ENCODE peak calls at places on chromosome 22, in four cellular contexts. S is kidney, J is DND-41, M is breast epithelium. Z is an unnamed sample.

GRCh38 chr22:38267086-38267485 is 5.7 kb downstream of the TMEM184B start:
- DNase-seq in J (peak; percentile 34), M (no peak), S (no peak), Z (no peak)

GRCh38 chr22:34976886-34977285 is 89.1 kb upstream of the ISX start:
- DNase-seq in J (no peak), M (no peak), S (no peak), Z (no peak)

GRCh38 chr22:48740731-48741405 is 1086.8 kb downstream of the BRD1 start:
- DNase-seq in J (no peak), M (no peak), S (peak; percentile 60), Z (peak; percentile 57)

GRCh38 chr22:20422965-20423635 is 14.5 kb downstream of the SCARF2 start:
- DNase-seq in S (peak; percentile 72), J (no peak), M (no peak), Z (peak; percentile 70)

GRCh38 chr22:25833676-25834075 is 91.7 kb downstream of the MYO18B start:
- DNase-seq in M (no peak), S (no peak), J (no peak), Z (no peak)

GRCh38 chr22:23112472-23113012 is 29.2 kb downstream of the RSPH14 start:
- DNase-seq in J (no peak), M (no peak), S (no peak), Z (no peak)

GRCh38 chr22:24592846-24593809 is at the start of gene LRRC75B:
- DNase-seq in J (no peak), M (peak; percentile 77), S (peak; percentile 96), Z (peak; percentile 87)

GRCh38 chr22:44165286-44165874 is 15.3 kb upstream of the PARVG start:
- DNase-seq in J (no peak), M (no peak), S (peak; percentile 58), Z (no peak)

GRCh38 chr22:32897400-32897799 is 95.9 kb downstream of the TIMP3 start:
- DNase-seq in M (no peak), J (no peak), S (no peak), Z (no peak)

GRCh38 chr22:45242778-45243191 is 2.1 kb upstream of the KIAA0930 start:
- DNase-seq in J (no peak), M (peak; percentile 58), S (peak; percentile 69), Z (no peak)
- TF ChIP-seq CTCF in J (peak; percentile 40), M (no peak), S (no peak), Z (no peak)

GRCh38 chr22:40326905-40327735 is 19.2 kb upstream of the ADSL start:
- DNase-seq in M (no peak), J (no peak), S (no peak), Z (no peak)

GRCh38 chr22:40329021-40329456 is 17.3 kb upstream of the ADSL start:
- DNase-seq in J (no peak), M (no peak), S (no peak), Z (no peak)

GRCh38 chr22:40329466-40329865 is 16.8 kb upstream of the ADSL start:
- DNase-seq in M (no peak), J (no peak), S (no peak), Z (no peak)

GRCh38 chr22:40331706-40332105 is 14.6 kb upstream of the ADSL start:
- DNase-seq in M (no peak), S (no peak), J (no peak), Z (no peak)

GRCh38 chr22:40328551-40328950 is 17.7 kb upstream of the ADSL start:
- DNase-seq in S (no peak), M (no peak), J (no peak), Z (no peak)
- H3K27ac ChIP-seq in S (no peak overlapping the region), M (no peak overlapping the region), J (no peak overlapping the region), Z (no peak overlapping the region)

DNA sequence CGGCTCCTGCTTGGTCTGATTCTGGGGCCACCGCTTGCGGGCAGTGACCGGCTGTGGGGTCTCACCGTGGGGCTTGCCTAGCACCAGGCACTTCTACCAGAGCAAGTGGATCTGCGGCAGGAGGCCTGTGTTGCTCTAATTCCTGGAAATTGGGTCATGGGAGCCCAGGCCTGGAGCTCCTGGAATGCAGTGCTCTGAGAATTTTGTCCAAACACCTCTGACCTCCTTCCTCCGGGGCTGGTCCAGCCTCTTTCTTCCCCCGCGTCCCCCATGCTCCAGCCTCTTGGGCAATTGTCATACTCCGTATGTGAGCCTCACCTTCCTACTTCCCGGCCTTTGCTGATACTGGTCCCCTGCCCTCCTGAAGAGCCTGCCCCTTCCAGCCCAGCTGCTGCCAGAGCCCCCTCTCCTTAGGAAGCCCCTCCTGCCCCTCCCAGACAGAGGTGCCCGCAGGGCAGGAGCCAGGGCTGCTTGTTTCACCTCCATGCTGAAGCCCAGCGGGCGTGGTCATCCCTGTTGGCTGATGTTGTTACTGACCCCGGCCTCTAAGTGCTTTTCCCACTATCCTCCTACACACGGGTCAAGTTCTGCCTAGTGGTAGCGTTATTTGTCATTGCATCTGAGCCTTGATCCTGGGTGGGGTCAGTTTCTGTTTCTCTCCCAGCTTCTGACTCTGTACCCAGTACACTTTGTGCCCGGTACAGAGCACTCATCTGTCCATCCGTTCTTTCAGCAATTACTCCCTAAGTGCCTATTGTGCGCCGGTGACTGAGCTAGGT is 9.6 kb downstream of the MGAT3 start:
- DNase-seq in S (no peak), J (no peak), M (no peak), Z (peak; percentile 79)
- H3K4me1 ChIP-seq in S (peaks cover 12% of the 10 kb centered on the region), J (no peaks in the 10 kb centered on the region), M (no peaks in the 10 kb centered on the region), Z (peaks cover 35% of the 10 kb centered on the region)

GRCh38 chr22:21796231-21796630 is 60.6 kb upstream of the YPEL1 start:
- DNase-seq in M (no peak), J (no peak), S (no peak), Z (no peak)

GRCh38 chr22:21797444-21798221 is 62.0 kb upstream of the YPEL1 start:
- DNase-seq in J (no peak), S (no peak), M (no peak), Z (no peak)

GRCh38 chr22:21796863-21797262 is 61.3 kb upstream of the YPEL1 start:
- DNase-seq in J (no peak), M (no peak), S (no peak), Z (no peak)

GRCh38 chr22:21790359-21790758 is 54.8 kb upstream of the YPEL1 start:
- DNase-seq in S (no peak), M (no peak), J (no peak), Z (no peak)

GRCh38 chr22:21791635-21792625 is 56.3 kb upstream of the YPEL1 start:
- DNase-seq in S (no peak), J (no peak), M (no peak), Z (no peak)
- TF ChIP-seq CTCF in S (no peak), J (no peak), M (no peak), Z (no peak)

GRCh38 chr22:41526802-41527799 is 17.2 kb downstream of the POLR3H start:
- DNase-seq in J (peak; percentile 62), M (no peak), S (no peak), Z (peak; percentile 90)
- H3K27ac ChIP-seq in J (no peak overlapping the region), M (peak overlapping the region; percentile 84), S (no peak overlapping the region), Z (peak overlapping the region; percentile 6)

GRCh38 chr22:46115388-46115678 is 35.0 kb upstream of the PPARA start:
- DNase-seq in M (no peak), J (no peak), S (no peak), Z (no peak)

GRCh38 chr22:46115755-46116490 is 34.4 kb upstream of the PPARA start:
- DNase-seq in M (no peak), J (no peak), S (no peak), Z (no peak)

GRCh38 chr22:46117206-46118199 is 32.8 kb upstream of the PPARA start:
- DNase-seq in J (no peak), S (no peak), M (no peak), Z (no peak)

GRCh38 chr22:46114518-46115387 is 35.6 kb upstream of the PPARA start:
- DNase-seq in J (peak; percentile 47), M (no peak), S (no peak), Z (no peak)

GRCh38 chr22:46116491-46116958 is 33.8 kb upstream of the PPARA start:
- DNase-seq in S (peak; percentile 98), M (peak; percentile 94), J (peak; percentile 80), Z (peak; percentile 97)
- H3K4me1 ChIP-seq in S (peaks cover 9% of the 10 kb centered on the region), M (peaks cover 9% of the 10 kb centered on the region), J (no peaks in the 10 kb centered on the region), Z (peaks cover 27% of the 10 kb centered on the region)

GRCh38 chr22:29727248-29727551 is 7.4 kb downstream of the CABP7 start:
- DNase-seq in M (no peak), S (no peak), J (peak; percentile 48), Z (no peak)
- TF ChIP-seq CTCF in M (no peak), S (no peak), J (peak; percentile 48), Z (peak; percentile 49)

Z was measured in spleen.